ENCODE peak calls at places on chromosomes 7 and 10, in seven cellular contexts. F is cardiac muscle cell, K is psoas muscle, S is IMR-90, R is GM23248, H is mesenchymal stem cell, X is fibroblast of lung. W is an unnamed sample. For H3K4me1, the result is how much of the 10 kb centered on the place peaks cover.

GRCh38 chr10:53894145-53894544 is 906.9 kb downstream of the PCDH15 start:
- DNase-seq in F (no peak), K (no peak), S (no peak), R (no peak), H (no peak), X (no peak), W (no peak)

GRCh38 chr7:27134392-27134791 is 3.8 kb upstream of the HOXA4 start:
- DNase-seq in F (no peak), K (no peak), S (peak), R (peak), H (peak), X (peak), W (peak)

GRCh38 chr7:43649755-43650274 is 66.9 kb downstream of the STK17A start:
- DNase-seq in F (no peak), K (no peak), S (peak), R (no peak), H (peak), X (peak), W (no peak)

GRCh38 chr7:31758770-31759169 is 71.8 kb downstream of the PPP1R17 start:
- DNase-seq in F (no peak), K (no peak), S (peak), R (peak), H (no peak), X (no peak), W (no peak)

GRCh38 chr10:119680050-119680449 is 28.9 kb downstream of the BAG3 start:
- DNase-seq in F (no peak), K (no peak), S (peak), R (peak), H (no peak), X (peak), W (no peak)

GRCh38 chr10:67864560-67865371 is 19.7 kb upstream of the SIRT1 start:
- DNase-seq in F (no peak), K (no peak), S (no peak), R (no peak), H (no peak), X (no peak), W (no peak)

GRCh38 chr10:77245953-77246352 is 391.7 kb downstream of the KCNMA1 start:
- DNase-seq in F (no peak), K (no peak), S (peak), R (peak), H (peak), X (peak), W (no peak)

GRCh38 chr10:43203491-43204393 is 63.1 kb downstream of the RASGEF1A start:
- DNase-seq in F (peak), K (peak), S (no peak), R (no peak), H (peak), X (no peak), W (peak)

GRCh38 chr7:155638366-155638765 is 6.1 kb upstream of the RBM33 start:
- DNase-seq in F (no peak), K (no peak), S (no peak), R (no peak), H (no peak), X (no peak), W (no peak)

GRCh38 chr7:100157334-100158228 is 942 bp downstream of the TRAPPC14 start:
- DNase-seq in F (peak), K (no peak), S (peak), R (peak), H (peak), X (peak), W (peak)

GRCh38 chr10:15188629-15189028 is 20.1 kb upstream of the NMT2 start:
- DNase-seq in F (no peak), K (no peak), S (no peak), R (no peak), H (no peak), X (no peak), W (peak)

GRCh38 chr10:72567884-72568283 is 58.0 kb downstream of the MICU1 start:
- DNase-seq in F (peak), K (no peak), S (no peak), R (peak), H (no peak), X (no peak), W (no peak)

GRCh38 chr7:147068877-147069276 is 952.3 kb downstream of the CNTNAP2 start:
- DNase-seq in F (no peak), K (no peak), S (no peak), R (no peak), H (no peak), X (no peak), W (no peak)

GRCh38 chr7:20804376-20804775 is 17.7 kb upstream of the SP8 start:
- DNase-seq in F (no peak), K (no peak), S (no peak), R (no peak), H (no peak), X (no peak), W (no peak)

GRCh38 chr7:127979728-127980126 is 51.5 kb downstream of the LRRC4 start:
- DNase-seq in F (no peak), K (no peak), S (peak), R (no peak), H (peak), X (no peak), W (no peak)

GRCh38 chr10:45653454-45653853 is 19.1 kb downstream of the ZFAND4 start:
- DNase-seq in F (no peak), K (no peak), S (no peak), R (no peak), H (no peak), X (no peak), W (no peak)

GRCh38 chr10:42488416-42488815 is 150.0 kb downstream of the ZNF33B start:
- DNase-seq in F (no peak), K (no peak), S (peak), R (peak), H (no peak), X (no peak), W (no peak)

GRCh38 chr10:21398549-21399345 is 126.7 kb downstream of the SKIDA1 start:
- DNase-seq in F (no peak), K (no peak), S (peak), R (peak), H (peak), X (peak), W (no peak)

GRCh38 chr10:77907900-77908717 is 18.4 kb downstream of the DLG5 start:
- DNase-seq in F (peak), K (no peak), S (no peak), R (no peak), H (no peak), X (no peak), W (no peak)

GRCh38 chr7:37379546-37379945 is 69.1 kb downstream of the ELMO1 start:
- DNase-seq in F (no peak), K (no peak), S (no peak), R (no peak), H (no peak), X (no peak), W (no peak)

GRCh38 chr7:155562106-155562505 is 15.7 kb upstream of the CNPY1 start:
- DNase-seq in F (no peak), K (no peak), S (no peak), R (no peak), H (no peak), X (no peak), W (no peak)

GRCh38 chr7:73718905-73719805 is at the start of gene STX1A:
- DNase-seq in F (peak), K (peak), S (peak), R (peak), H (peak), X (peak), W (peak)

GRCh38 chr7:126016722-126017121 is 1087.1 kb upstream of the POT1 start:
- DNase-seq in F (no peak), K (no peak), S (no peak), R (no peak), H (no peak), X (peak), W (no peak)

GRCh38 chr7:87058739-87059524 is 522 bp downstream of the ELAPOR2 start:
- DNase-seq in F (peak), K (peak), S (no peak), R (peak), H (peak), X (no peak), W (peak)

GRCh38 chr10:79068203-79068561 is 584 bp upstream of the ZMIZ1 start:
- DNase-seq in F (no peak), K (peak), S (no peak), R (peak), H (no peak), X (no peak), W (no peak)

DNA sequence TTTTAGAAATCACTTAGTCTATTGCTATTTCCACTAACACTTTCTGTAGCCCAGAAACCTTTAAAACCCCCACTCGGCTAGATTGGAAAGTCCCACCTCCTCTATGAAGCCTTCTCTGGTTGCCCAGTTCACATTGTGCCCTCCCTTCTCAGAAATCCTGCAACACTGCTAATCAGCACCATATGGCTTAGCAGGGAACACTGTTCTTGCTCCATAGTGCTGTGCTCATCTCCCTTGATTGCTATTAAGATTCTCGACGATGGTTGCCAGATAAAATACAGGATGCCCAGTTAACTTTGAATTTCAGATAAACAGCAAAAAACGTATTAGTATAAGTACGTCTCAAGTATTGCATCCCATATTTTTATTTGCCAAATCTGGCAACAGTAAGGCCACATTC is 40.1 kb upstream of the XPNPEP1 start:
- DNase-seq in F (no peak), K (no peak), S (peak), R (peak), H (no peak), X (no peak), W (no peak)
- H3K4me1 ChIP-seq in F (under half), K (under half), S (under half), R (half or more), H (under half), X (under half), W (under half)

DNA sequence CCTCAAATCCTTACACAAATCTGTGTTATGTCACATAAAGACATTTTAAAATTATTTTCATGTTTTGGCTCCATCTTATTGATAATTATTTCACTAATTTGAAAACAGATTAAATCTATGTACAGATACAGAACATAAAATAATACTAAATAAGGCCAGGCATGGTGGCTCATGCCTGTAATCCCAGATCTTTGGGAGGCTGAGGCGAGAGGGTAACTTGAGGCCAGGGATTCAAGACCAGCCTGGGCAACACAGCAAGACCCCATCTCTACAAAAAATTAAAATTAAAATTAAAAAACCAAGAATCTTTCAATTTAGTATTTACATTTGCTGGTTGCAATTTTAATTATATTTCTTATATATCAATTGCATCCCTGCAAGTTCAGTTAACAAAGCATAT is 246.4 kb upstream of the MKLN1 start:
- DNase-seq in F (no peak), K (no peak), S (no peak), R (no peak), H (no peak), X (no peak), W (no peak)
- H3K4me1 ChIP-seq in F (under half), K (half or more), S (under half), R (under half), H (under half), X (under half), W (under half)

GRCh38 chr7:77866370-77866769 is 67.8 kb downstream of the PHTF2 start:
- DNase-seq in F (no peak), K (no peak), S (peak), R (peak), H (peak), X (peak), W (no peak)
- H3K4me1 ChIP-seq in F (under half), K (under half), S (under half), R (under half), H (under half), X (under half), W (under half)

DNA sequence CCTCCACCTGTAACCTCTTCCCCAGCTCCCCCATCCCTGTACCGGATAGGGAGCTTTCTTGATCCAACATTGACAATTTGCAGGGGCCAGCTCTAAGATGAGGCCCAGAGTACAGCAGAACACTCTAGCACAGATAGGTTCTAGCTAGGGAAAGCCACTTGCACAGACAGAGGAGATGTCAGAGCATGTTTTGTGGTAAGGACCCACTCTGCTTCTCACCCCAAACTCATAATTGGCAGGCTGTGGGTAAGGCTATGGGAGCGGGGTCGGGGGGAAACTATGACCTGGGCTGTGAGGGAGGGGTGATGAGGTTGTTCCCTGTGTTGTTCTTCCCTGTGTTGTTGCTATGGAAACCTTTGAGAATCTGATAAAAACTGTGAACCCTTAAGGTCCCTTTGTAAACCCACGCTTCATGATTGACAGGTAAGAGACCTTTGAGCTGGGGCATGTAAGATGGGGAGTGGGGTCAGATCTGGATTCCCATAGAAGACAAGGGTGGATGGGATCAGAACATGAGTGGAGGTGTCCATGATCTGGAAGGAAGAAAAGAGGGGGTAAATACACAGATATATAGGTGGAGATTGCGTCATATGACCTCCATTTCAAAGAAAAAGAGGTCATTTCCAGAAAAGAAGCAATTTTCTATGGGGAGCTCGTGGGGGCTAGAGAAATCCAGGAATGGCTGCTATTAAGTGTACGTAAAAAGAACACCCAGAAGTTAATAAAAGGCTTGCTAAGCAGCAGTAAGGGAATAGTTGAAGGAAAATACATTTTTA is 4.0 kb downstream of the CALD1 start:
- DNase-seq in F (no peak), K (no peak), S (no peak), R (no peak), H (no peak), X (no peak), W (no peak)
- H3K4me1 ChIP-seq in F (under half), K (under half), S (under half), R (half or more), H (under half), X (under half), W (half or more)

GRCh38 chr7:24365606-24366005 is 81.6 kb downstream of the NPY start:
- DNase-seq in F (no peak), K (no peak), S (no peak), R (no peak), H (no peak), X (no peak), W (no peak)

GRCh38 chr7:24366901-24367300 is 82.9 kb downstream of the NPY start:
- DNase-seq in F (no peak), K (no peak), S (no peak), R (no peak), H (no peak), X (no peak), W (no peak)

GRCh38 chr7:24372973-24373372 is 89.0 kb downstream of the NPY start:
- DNase-seq in F (no peak), K (no peak), S (no peak), R (no peak), H (no peak), X (no peak), W (no peak)

GRCh38 chr7:24370541-24370940 is 86.6 kb downstream of the NPY start:
- DNase-seq in F (no peak), K (no peak), S (no peak), R (no peak), H (no peak), X (no peak), W (no peak)

DNA sequence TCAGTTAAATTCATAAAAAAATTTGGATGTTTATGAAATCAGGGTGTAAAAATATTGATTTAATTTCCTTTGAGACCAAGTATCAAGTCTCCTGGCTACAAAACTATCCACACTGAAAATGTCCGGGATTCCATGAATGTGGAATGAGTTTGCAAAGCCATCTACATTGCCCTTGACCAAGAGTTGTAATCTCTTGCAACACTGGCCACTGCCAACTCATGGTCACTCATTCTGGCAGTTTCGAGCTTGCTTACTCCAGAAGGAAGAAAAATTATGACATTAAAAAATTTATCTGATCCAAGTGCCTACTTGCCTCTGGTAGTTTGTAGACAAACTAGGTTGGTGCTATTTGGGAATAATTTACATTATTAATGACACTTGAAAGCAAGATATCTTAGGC is 84.2 kb downstream of the NPY start:
- DNase-seq in F (no peak), K (no peak), S (no peak), R (no peak), H (no peak), X (no peak), W (no peak)
- H3K4me1 ChIP-seq in F (under half), K (under half), S (under half), R (under half), H (under half), X (under half), W (under half)

GRCh38 chr10:70954777-70955176 is 66.4 kb upstream of the PCBD1 start:
- DNase-seq in F (no peak), K (no peak), S (no peak), R (no peak), H (no peak), X (no peak), W (no peak)

GRCh38 chr10:70958396-70958795 is 70.0 kb upstream of the PCBD1 start:
- DNase-seq in F (no peak), K (no peak), S (peak), R (peak), H (peak), X (peak), W (no peak)

GRCh38 chr10:70954373-70954772 is 66.0 kb upstream of the PCBD1 start:
- DNase-seq in F (no peak), K (no peak), S (no peak), R (no peak), H (no peak), X (no peak), W (no peak)

GRCh38 chr10:70952921-70953320 is 64.6 kb upstream of the PCBD1 start:
- DNase-seq in F (no peak), K (no peak), S (no peak), R (no peak), H (no peak), X (no peak), W (no peak)

DNA sequence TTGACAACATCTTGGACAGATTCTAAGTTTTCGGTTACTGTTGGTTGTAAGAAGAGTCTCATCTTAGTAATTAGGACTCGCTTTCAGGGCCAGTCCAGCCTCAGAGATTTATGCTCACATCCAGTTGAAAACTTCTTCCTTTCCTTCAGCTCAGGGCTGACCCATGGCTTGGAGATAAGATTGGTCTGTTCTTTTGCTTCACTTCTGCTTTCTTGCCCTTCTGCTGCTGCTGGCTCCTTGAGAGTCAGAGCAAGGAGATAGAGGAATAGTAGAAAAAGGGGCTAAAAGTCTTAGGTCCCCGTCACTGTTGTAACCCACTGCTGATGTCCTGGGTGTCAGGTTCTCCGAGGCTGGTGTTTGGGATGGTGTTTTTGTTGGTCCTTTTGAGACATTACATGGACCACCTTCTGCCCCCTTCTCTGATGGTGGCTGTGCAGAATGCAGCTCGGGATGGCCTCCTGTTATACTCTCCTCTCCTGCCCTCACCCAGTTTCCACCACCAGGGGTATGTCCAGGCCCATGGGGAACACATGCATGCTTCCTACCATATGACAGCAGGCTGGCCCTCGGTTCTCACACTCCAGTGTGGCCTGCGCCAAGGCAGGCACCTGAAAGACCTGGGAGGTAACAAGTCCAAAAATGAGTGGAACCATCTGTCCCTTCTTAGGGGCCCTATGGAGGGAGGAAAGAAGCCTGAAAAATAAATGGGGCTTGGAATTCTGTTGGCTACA is 67.8 kb upstream of the PCBD1 start:
- DNase-seq in F (no peak), K (no peak), S (no peak), R (no peak), H (no peak), X (no peak), W (no peak)
- H3K4me1 ChIP-seq in F (under half), K (under half), S (under half), R (under half), H (under half), X (under half), W (under half)

DNA sequence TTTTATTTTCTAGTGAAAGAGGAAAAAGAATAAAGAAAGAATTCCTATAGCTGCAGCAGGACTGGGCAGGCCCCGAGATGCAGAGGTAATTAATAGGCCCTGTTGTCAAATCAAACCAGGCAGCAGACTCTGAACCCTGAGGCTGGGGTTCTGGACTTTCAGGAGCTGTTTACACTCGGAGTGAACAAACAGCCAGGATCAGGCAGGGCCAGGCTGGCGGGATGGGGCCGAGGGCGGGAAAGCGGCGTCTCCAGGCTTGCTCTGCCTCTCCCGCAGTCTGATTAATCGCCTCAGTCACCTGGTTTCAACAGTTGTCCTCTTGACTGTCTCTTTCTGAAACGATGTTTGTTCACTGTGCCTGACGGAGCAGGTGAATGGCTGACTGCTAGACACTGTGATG is 675.4 kb upstream of the FOXK1 start:
- DNase-seq in F (no peak), K (no peak), S (no peak), R (no peak), H (no peak), X (peak), W (peak)
- H3K4me1 ChIP-seq in F (under half), K (under half), S (under half), R (under half), H (under half), X (under half), W (under half)

GRCh38 chr10:122493761-122494160 is 32.4 kb downstream of the HTRA1 start:
- DNase-seq in F (no peak), K (no peak), S (no peak), R (no peak), H (no peak), X (no peak), W (no peak)
- H3K4me1 ChIP-seq in F (under half), K (under half), S (under half), R (half or more), H (under half), X (under half), W (under half)

GRCh38 chr7:102449136-102449535 is 15.5 kb downstream of the ALKBH4 start:
- DNase-seq in F (no peak), K (no peak), S (no peak), R (no peak), H (no peak), X (no peak), W (no peak)
- H3K4me1 ChIP-seq in F (under half), K (under half), S (under half), R (under half), H (under half), X (under half), W (under half)

W was measured in sigmoid colon.